ENCODE peak calls at places on chromosome 19, in five cellular contexts. P, L, F, B and N are unnamed samples.

GRCh38 chr19:2495130-2495641 is 19.3 kb downstream of the GADD45B start:
- DNase-seq in P (no peak), F (no peak), L (peak), B (no peak), N (no peak)

GRCh38 chr19:45947926-45948325 is 25.7 kb downstream of the NOVA2 start:
- DNase-seq in P (no peak), F (no peak), L (no peak), B (no peak), N (no peak)

GRCh38 chr19:11345122-11345752 is 831 bp downstream of the TMEM205 start:
- DNase-seq in F (no peak), L (no peak), B (no peak), P (no peak), N (no peak)

GRCh38 chr19:1942934-1943555 is 2.1 kb downstream of the CSNK1G2 start:
- DNase-seq in F (no peak), L (no peak), P (no peak), B (no peak), N (no peak)

GRCh38 chr19:18119243-18120105 is 21.9 kb downstream of the MAST3 start:
- DNase-seq in L (no peak), F (no peak), B (no peak), P (peak), N (no peak)

GRCh38 chr19:13013649-13014048 is 18.4 kb downstream of the NFIX start:
- DNase-seq in L (no peak), F (no peak), P (no peak), B (no peak), N (no peak)

GRCh38 chr19:46748325-46749109 is 2.3 kb upstream of the STRN4 start:
- DNase-seq in B (no peak), P (peak), F (no peak), L (peak), N (no peak)

GRCh38 chr19:2087621-2088100 is 8.5 kb downstream of the MOB3A start:
- DNase-seq in P (no peak), L (no peak), B (no peak), F (no peak), N (no peak)

GRCh38 chr19:1967087-1967608 is 26.2 kb downstream of the CSNK1G2 start:
- DNase-seq in F (no peak), L (no peak), P (no peak), B (no peak), N (no peak)

GRCh38 chr19:47022541-47023447 is 3.2 kb downstream of the NPAS1 start:
- DNase-seq in F (no peak), P (no peak), L (no peak), B (no peak), N (no peak)

GRCh38 chr19:3748965-3749364 is 12.5 kb downstream of the APBA3 start:
- DNase-seq in F (no peak), P (no peak), L (no peak), B (no peak), N (no peak)